ENCODE peak calls at places on chromosomes 6 and 20, in seven cellular contexts. P, J, I, Y, E, K and W are unnamed samples.

GRCh38 chr20:58239216-58239615 is 10.8 kb upstream of the ANKRD60 start:
- DNase-seq in P (no peak), J (no peak), I (no peak), Y (no peak), E (no peak), K (no peak), W (no peak)

GRCh38 chr6:69867075-69867911 is 937 bp downstream of the COL19A1 start:
- DNase-seq in P (no peak), J (no peak), I (peak; percentile 12), Y (peak; percentile 82), E (peak; percentile 9), K (no peak), W (no peak)

GRCh38 chr20:32563311-32564272 is 21.5 kb downstream of the NOL4L start:
- DNase-seq in P (no peak), J (no peak), I (no peak), Y (no peak), E (no peak), K (no peak), W (no peak)

GRCh38 chr20:25025091-25025861 is 32.7 kb downstream of the ACSS1 start:
- DNase-seq in P (no peak), J (no peak), I (no peak), Y (no peak), E (no peak), K (no peak), W (no peak)

GRCh38 chr20:61414455-61414991 is 162.5 kb downstream of the CDH4 start:
- DNase-seq in P (no peak), J (no peak), I (no peak), Y (peak; percentile 70), E (no peak), K (no peak), W (no peak)

GRCh38 chr20:18001131-18001921 is 32.5 kb downstream of the MGME1 start:
- DNase-seq in P (no peak), J (no peak), I (peak; percentile 90), Y (no peak), E (no peak), K (no peak), W (no peak)

GRCh38 chr6:165232277-165232654 is 77.1 kb downstream of the C6orf118 start:
- DNase-seq in P (no peak), J (no peak), I (no peak), Y (no peak), E (no peak), K (no peak), W (no peak)

GRCh38 chr6:109527989-109528388 is 45.0 kb upstream of the ZBTB24 start:
- DNase-seq in P (no peak), J (peak; percentile 21), I (peak; percentile 20), Y (no peak), E (peak; percentile 22), K (no peak), W (no peak)

GRCh38 chr6:134550604-134551003 is 232.7 kb upstream of the SGK1 start:
- DNase-seq in P (no peak), J (no peak), I (no peak), Y (no peak), E (no peak), K (no peak), W (peak; percentile 83)

GRCh38 chr6:41531591-41532582 is 14.3 kb upstream of the FOXP4 start:
- DNase-seq in P (peak; percentile 92), J (no peak), I (no peak), Y (peak; percentile 84), E (peak; percentile 34), K (no peak), W (no peak)

GRCh38 chr6:25042984-25043725 is 107.4 kb upstream of the RIPOR2 start:
- DNase-seq in P (no peak), J (no peak), I (no peak), Y (no peak), E (no peak), K (no peak), W (no peak)

GRCh38 chr6:144150673-144151009 is 324 bp downstream of the STX11 start:
- DNase-seq in P (no peak), J (peak; percentile 41), I (no peak), Y (no peak), E (peak; percentile 24), K (peak; percentile 3), W (no peak)

GRCh38 chr6:46963039-46963438 is 41.3 kb upstream of the ADGRF5 start:
- DNase-seq in P (no peak), J (no peak), I (no peak), Y (no peak), E (no peak), K (no peak), W (no peak)

GRCh38 chr6:150881911-150882481 is 16.5 kb downstream of the MTHFD1L start:
- DNase-seq in P (no peak), J (no peak), I (peak; percentile 97), Y (peak; percentile 67), E (no peak), K (no peak), W (no peak)

GRCh38 chr6:13508711-13509705 is 21.6 kb upstream of the GFOD1 start:
- DNase-seq in P (no peak), J (no peak), I (no peak), Y (no peak), E (no peak), K (no peak), W (no peak)

GRCh38 chr20:49179368-49180277 is 8.5 kb downstream of the STAU1 start:
- DNase-seq in P (no peak), J (no peak), I (peak; percentile 93), Y (no peak), E (no peak), K (no peak), W (no peak)

GRCh38 chr6:47478233-47479155 is 905 bp downstream of the CD2AP start:
- DNase-seq in P (no peak), J (no peak), I (peak; percentile 43), Y (no peak), E (no peak), K (no peak), W (no peak)

GRCh38 chr6:96878101-96878500 is 19.6 kb downstream of the NDUFAF4 start:
- DNase-seq in P (no peak), J (no peak), I (no peak), Y (no peak), E (no peak), K (no peak), W (no peak)

GRCh38 chr20:37342231-37343177 is 3.4 kb upstream of the SRC start:
- DNase-seq in P (no peak), J (no peak), I (peak; percentile 82), Y (no peak), E (no peak), K (no peak), W (no peak)
- TF ChIP-seq CTCF in P (peak; percentile 24), J (no peak), I (peak; percentile 47), Y (peak; percentile 23), E (peak; percentile 27), K (peak; percentile 39), W (no peak)

GRCh38 chr6:139942333-139942732 is 567.9 kb upstream of the CITED2 start:
- DNase-seq in P (no peak), J (no peak), I (no peak), Y (no peak), E (no peak), K (no peak), W (no peak)
- H3K4me3 ChIP-seq in P (no peak overlapping the region), J (no peak overlapping the region), I (no peak overlapping the region), Y (no peak overlapping the region), E (no peak overlapping the region), K (no peak overlapping the region), W (no peak overlapping the region)

DNA sequence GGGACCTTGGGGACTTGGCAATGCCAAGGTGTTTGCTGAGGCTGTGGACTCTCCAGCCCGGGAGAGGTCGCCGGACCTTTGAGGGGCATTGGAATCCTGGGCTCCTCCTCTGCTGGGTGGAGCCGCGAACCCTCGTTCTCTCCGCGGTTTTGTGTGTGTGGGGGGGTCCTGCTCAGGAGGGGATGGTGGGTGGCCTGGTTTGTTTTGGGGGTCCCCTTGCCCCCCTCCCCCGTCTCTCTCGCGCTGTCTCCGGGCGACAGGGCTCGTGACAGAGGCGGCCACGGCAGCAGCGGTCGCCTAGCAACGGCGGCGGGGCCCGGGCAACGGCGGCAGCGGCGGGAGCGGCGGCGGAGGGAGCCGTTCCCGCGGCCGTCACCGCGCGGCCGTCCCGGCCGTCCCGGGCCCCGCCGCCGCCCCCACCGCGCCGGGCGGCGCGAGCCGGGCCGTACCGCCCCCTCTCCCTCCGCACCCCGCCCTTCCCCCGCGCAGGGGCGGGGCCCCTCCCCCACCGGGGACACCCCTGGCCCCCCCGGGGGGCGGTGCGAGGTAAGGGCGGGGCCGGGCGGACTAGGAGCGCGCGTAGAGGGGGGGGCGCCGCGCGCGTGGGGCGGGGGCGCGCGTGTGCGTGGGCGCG is 7.8 kb downstream of the SYNGAP1 start:
- DNase-seq in P (no peak), J (no peak), I (no peak), Y (peak; percentile 80), E (peak; percentile 99), K (no peak), W (no peak)
- TF ChIP-seq SIN3A in P (no peak), J (no peak), I (peak; percentile 70), Y (no peak), E (peak; percentile 52), K (peak; percentile 89), W (peak; percentile 28)

DNA sequence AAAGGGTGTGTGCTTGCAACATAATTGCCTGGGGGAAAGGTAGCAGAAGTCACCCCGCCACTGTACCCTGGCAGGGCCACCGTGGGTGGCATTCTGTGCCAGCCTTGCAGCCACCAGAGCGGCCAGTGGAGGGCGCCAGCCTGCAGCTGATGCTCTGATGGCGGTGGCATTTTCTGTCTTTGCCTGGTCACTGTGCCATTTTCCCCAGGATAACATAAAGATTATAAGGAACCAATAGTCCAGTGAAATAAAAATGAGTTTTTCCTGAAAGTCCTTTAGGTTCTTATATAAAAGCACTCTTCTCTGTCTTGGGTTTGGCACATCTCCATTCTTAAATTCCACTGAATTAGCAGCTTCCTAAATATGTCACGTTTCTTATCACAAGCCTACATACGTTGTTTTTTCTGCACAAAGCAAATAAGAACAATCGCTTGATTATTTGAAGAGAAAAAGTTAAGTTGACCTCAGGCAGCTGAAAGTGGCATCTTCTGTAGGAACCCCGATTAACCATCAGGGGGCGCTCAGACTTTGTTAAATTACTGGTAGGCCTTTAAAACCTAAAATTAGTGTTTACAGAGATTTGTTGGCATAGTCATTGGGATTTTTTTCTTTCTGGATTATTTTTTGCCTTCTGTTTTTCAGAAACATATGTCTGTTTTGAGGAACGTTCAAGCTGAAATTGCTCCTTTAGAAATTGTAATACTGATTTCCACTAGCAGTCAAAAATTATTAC is 67.3 kb upstream of the XRN2 start:
- DNase-seq in P (no peak), J (peak; percentile 51), I (peak; percentile 77), Y (peak; percentile 65), E (peak; percentile 47), K (no peak), W (peak; percentile 41)
- TF ChIP-seq CTCF in P (peak; percentile 74), J (peak; percentile 84), I (peak; percentile 91), Y (peak; percentile 92), E (peak; percentile 70), K (peak; percentile 94), W (peak; percentile 98)

DNA sequence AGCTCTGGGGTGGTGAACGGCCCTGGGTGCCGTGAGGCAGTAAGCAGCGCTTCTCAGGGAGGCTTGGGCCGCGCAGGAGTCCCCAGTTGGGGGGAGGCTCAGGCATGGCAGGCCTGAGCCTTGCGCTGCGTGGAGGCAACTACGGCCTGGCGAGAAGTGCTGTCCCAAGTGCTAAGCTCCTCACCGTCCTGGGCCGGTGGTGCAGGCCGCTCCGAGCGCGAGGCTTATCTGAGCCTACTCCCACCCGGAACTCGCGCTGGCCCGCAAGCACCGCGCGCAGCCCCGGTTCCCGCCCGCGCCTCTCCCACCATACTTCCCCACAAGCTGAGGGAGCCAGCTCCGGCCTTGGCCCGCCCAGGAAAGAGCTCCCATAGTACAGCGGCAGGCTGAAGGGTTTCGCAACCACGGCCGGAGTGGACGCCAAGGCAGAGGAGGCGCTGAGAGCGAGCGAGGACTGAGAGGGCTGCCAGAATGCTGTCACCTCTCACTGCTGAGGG is 1.8 kb upstream of the WRNIP1 start:
- DNase-seq in P (no peak), J (no peak), I (no peak), Y (no peak), E (no peak), K (no peak), W (no peak)
- H3K4me3 ChIP-seq in P (no peak overlapping the region), J (no peak overlapping the region), I (no peak overlapping the region), Y (no peak overlapping the region), E (no peak overlapping the region), K (no peak overlapping the region), W (no peak overlapping the region)